ENCODE peak calls at places on chromosomes 11 and 22, in eight cellular contexts. One of them, this sample, is unnamed.

GRCh38 chr11:125923012-125923579 is 18.8 kb downstream of the DDX25 start:
- DNase-seq in cardiac fibroblast: peak; percentile 81
- DNase-seq in body of pancreas: peak; percentile 66
- DNase-seq in breast epithelium: no peak
- DNase-seq in HFF-Myc: peak; percentile 36
- DNase-seq in mucosa of descending colon: peak; percentile 57
- DNase-seq in tibial artery: peak; percentile 59
- DNase-seq in brain microvascular endothelial cell: peak; percentile 62
- DNase-seq in this sample: peak; percentile 41

GRCh38 chr11:67313125-67313890 is 10.0 kb downstream of the SSH3 start:
- DNase-seq in cardiac fibroblast: no peak
- DNase-seq in body of pancreas: no peak
- DNase-seq in breast epithelium: no peak
- DNase-seq in HFF-Myc: no peak
- DNase-seq in mucosa of descending colon: no peak
- DNase-seq in tibial artery: no peak
- DNase-seq in brain microvascular endothelial cell: no peak
- DNase-seq in this sample: no peak

GRCh38 chr22:46323126-46323525 is 12.4 kb upstream of the TRMU start:
- DNase-seq in cardiac fibroblast: no peak
- DNase-seq in body of pancreas: no peak
- DNase-seq in breast epithelium: no peak
- DNase-seq in HFF-Myc: no peak
- DNase-seq in mucosa of descending colon: no peak
- DNase-seq in tibial artery: no peak
- DNase-seq in brain microvascular endothelial cell: no peak
- DNase-seq in this sample: no peak

GRCh38 chr11:118699508-118700220 is 20.2 kb upstream of the TREH start:
- DNase-seq in cardiac fibroblast: no peak
- DNase-seq in body of pancreas: no peak
- DNase-seq in breast epithelium: no peak
- DNase-seq in HFF-Myc: no peak
- DNase-seq in mucosa of descending colon: no peak
- DNase-seq in tibial artery: no peak
- DNase-seq in brain microvascular endothelial cell: no peak
- DNase-seq in this sample: no peak

GRCh38 chr22:46522743-46523300 is 14.6 kb downstream of the CELSR1 start:
- DNase-seq in cardiac fibroblast: no peak
- DNase-seq in body of pancreas: no peak
- DNase-seq in breast epithelium: no peak
- DNase-seq in HFF-Myc: no peak
- DNase-seq in mucosa of descending colon: no peak
- DNase-seq in tibial artery: no peak
- DNase-seq in brain microvascular endothelial cell: no peak
- DNase-seq in this sample: no peak

GRCh38 chr11:108734956-108735559 is 70.2 kb downstream of the DDX10 start:
- DNase-seq in cardiac fibroblast: peak; percentile 13
- DNase-seq in body of pancreas: no peak
- DNase-seq in breast epithelium: no peak
- DNase-seq in HFF-Myc: no peak
- DNase-seq in mucosa of descending colon: no peak
- DNase-seq in tibial artery: no peak
- DNase-seq in brain microvascular endothelial cell: peak; percentile 28
- DNase-seq in this sample: no peak

GRCh38 chr11:14449302-14449714 is 50.3 kb downstream of the COPB1 start:
- DNase-seq in cardiac fibroblast: no peak
- DNase-seq in body of pancreas: no peak
- DNase-seq in breast epithelium: no peak
- DNase-seq in HFF-Myc: no peak
- DNase-seq in mucosa of descending colon: no peak
- DNase-seq in tibial artery: no peak
- DNase-seq in brain microvascular endothelial cell: peak; percentile 28
- DNase-seq in this sample: no peak

GRCh38 chr11:78331711-78332110 is 85.9 kb downstream of the GAB2 start:
- DNase-seq in cardiac fibroblast: no peak
- DNase-seq in body of pancreas: no peak
- DNase-seq in breast epithelium: no peak
- DNase-seq in HFF-Myc: no peak
- DNase-seq in mucosa of descending colon: no peak
- DNase-seq in tibial artery: no peak
- DNase-seq in brain microvascular endothelial cell: no peak
- DNase-seq in this sample: no peak

GRCh38 chr11:5910521-5910920 is 17.5 kb downstream of the OR52E5 start:
- DNase-seq in cardiac fibroblast: no peak
- DNase-seq in body of pancreas: no peak
- DNase-seq in breast epithelium: no peak
- DNase-seq in HFF-Myc: no peak
- DNase-seq in mucosa of descending colon: no peak
- DNase-seq in tibial artery: no peak
- DNase-seq in brain microvascular endothelial cell: no peak
- DNase-seq in this sample: no peak

GRCh38 chr11:127109796-127110195 is 109.2 kb upstream of the KIRREL3 start:
- DNase-seq in cardiac fibroblast: no peak
- DNase-seq in body of pancreas: no peak
- DNase-seq in breast epithelium: no peak
- DNase-seq in HFF-Myc: no peak
- DNase-seq in mucosa of descending colon: no peak
- DNase-seq in tibial artery: no peak
- DNase-seq in brain microvascular endothelial cell: no peak
- DNase-seq in this sample: no peak

GRCh38 chr22:50699754-50700386 is 27.2 kb downstream of the SHANK3 start:
- DNase-seq in cardiac fibroblast: no peak
- DNase-seq in body of pancreas: peak; percentile 8
- DNase-seq in breast epithelium: no peak
- DNase-seq in HFF-Myc: no peak
- DNase-seq in mucosa of descending colon: peak; percentile 15
- DNase-seq in tibial artery: no peak
- DNase-seq in brain microvascular endothelial cell: no peak
- DNase-seq in this sample: no peak

GRCh38 chr11:8192016-8192895 is 23.4 kb upstream of the RIC3 start:
- DNase-seq in cardiac fibroblast: peak; percentile 78
- DNase-seq in body of pancreas: peak; percentile 72
- DNase-seq in breast epithelium: no peak
- DNase-seq in HFF-Myc: peak; percentile 44
- DNase-seq in mucosa of descending colon: peak; percentile 69
- DNase-seq in tibial artery: peak; percentile 65
- DNase-seq in brain microvascular endothelial cell: peak; percentile 69
- DNase-seq in this sample: peak; percentile 36

GRCh38 chr22:47367993-47368945 is 605.8 kb downstream of the TBC1D22A start:
- DNase-seq in cardiac fibroblast: no peak
- DNase-seq in body of pancreas: no peak
- DNase-seq in breast epithelium: no peak
- DNase-seq in HFF-Myc: no peak
- DNase-seq in mucosa of descending colon: no peak
- DNase-seq in tibial artery: no peak
- DNase-seq in brain microvascular endothelial cell: no peak
- DNase-seq in this sample: no peak

GRCh38 chr11:34614334-34615113 is 6.4 kb upstream of the EHF start:
- DNase-seq in cardiac fibroblast: peak; percentile 58
- DNase-seq in body of pancreas: no peak
- DNase-seq in breast epithelium: no peak
- DNase-seq in HFF-Myc: no peak
- DNase-seq in mucosa of descending colon: no peak
- DNase-seq in tibial artery: no peak
- DNase-seq in brain microvascular endothelial cell: no peak
- DNase-seq in this sample: no peak

GRCh38 chr22:20031732-20032406 is 11.0 kb downstream of the TANGO2 start:
- DNase-seq in cardiac fibroblast: no peak
- DNase-seq in body of pancreas: no peak
- DNase-seq in breast epithelium: no peak
- DNase-seq in HFF-Myc: no peak
- DNase-seq in mucosa of descending colon: peak; percentile 80
- DNase-seq in tibial artery: no peak
- DNase-seq in brain microvascular endothelial cell: no peak
- DNase-seq in this sample: no peak

GRCh38 chr11:88555018-88555828 is 217.7 kb upstream of the CTSC start:
- DNase-seq in cardiac fibroblast: peak; percentile 98
- DNase-seq in body of pancreas: no peak
- DNase-seq in breast epithelium: no peak
- DNase-seq in HFF-Myc: peak; percentile 99
- DNase-seq in mucosa of descending colon: no peak
- DNase-seq in tibial artery: peak; percentile 45
- DNase-seq in brain microvascular endothelial cell: peak; percentile 91
- DNase-seq in this sample: peak; percentile 100

GRCh38 chr11:105389952-105390351 is 219.9 kb upstream of the GRIA4 start:
- DNase-seq in cardiac fibroblast: no peak
- DNase-seq in body of pancreas: no peak
- DNase-seq in breast epithelium: no peak
- DNase-seq in HFF-Myc: no peak
- DNase-seq in mucosa of descending colon: no peak
- DNase-seq in tibial artery: no peak
- DNase-seq in brain microvascular endothelial cell: no peak
- DNase-seq in this sample: no peak

GRCh38 chr22:20962491-20962945 is 4.5 kb upstream of the AIFM3 start:
- DNase-seq in cardiac fibroblast: no peak
- DNase-seq in body of pancreas: no peak
- DNase-seq in breast epithelium: no peak
- DNase-seq in HFF-Myc: no peak
- DNase-seq in mucosa of descending colon: peak; percentile 24
- DNase-seq in tibial artery: no peak
- DNase-seq in brain microvascular endothelial cell: no peak
- DNase-seq in this sample: no peak

DNA sequence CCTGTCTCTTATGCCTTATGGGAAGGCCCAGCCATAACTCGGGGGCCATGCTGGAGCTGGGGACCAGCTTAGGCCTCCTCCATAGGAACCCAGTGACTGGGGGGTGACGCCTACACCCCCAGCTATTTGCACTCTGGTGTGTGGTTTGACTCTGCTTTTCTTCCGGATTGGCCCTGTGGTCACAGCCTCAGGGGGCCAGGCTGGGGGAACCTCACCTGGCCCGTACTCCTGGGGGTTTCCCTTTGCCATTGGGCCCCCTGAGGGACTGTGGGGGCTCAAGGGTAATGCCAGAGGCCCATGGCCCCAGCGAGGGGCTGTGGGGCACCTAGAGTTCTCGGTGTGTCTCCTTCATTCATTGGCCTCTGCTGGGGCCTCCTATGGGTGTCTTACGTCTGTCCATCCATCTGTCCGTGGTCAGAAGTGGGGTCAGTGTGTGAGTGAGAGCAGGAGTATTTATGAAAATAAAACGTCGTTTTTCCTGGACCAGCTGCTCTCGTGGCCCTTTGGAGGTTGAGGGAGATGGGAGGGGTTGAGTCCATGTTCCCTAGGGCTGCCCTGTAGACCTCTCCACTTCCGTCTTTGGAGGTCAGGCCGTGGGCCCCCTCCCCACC is 6.3 kb upstream of the SH3BP1 start:
- DNase-seq in cardiac fibroblast: no peak
- DNase-seq in body of pancreas: no peak
- DNase-seq in breast epithelium: no peak
- DNase-seq in HFF-Myc: no peak
- DNase-seq in mucosa of descending colon: peak; percentile 48
- DNase-seq in tibial artery: no peak
- DNase-seq in brain microvascular endothelial cell: no peak
- DNase-seq in this sample: no peak
- H3K4me3 ChIP-seq in cardiac fibroblast: no peak overlapping the region
- H3K4me3 ChIP-seq in body of pancreas: no peak overlapping the region
- H3K4me3 ChIP-seq in breast epithelium: no peak overlapping the region
- H3K4me3 ChIP-seq in HFF-Myc: no peak overlapping the region
- H3K4me3 ChIP-seq in mucosa of descending colon: no peak overlapping the region
- H3K4me3 ChIP-seq in tibial artery: peak overlapping the region; percentile 34
- H3K4me3 ChIP-seq in brain microvascular endothelial cell: no peak overlapping the region
- H3K4me3 ChIP-seq in this sample: no peak overlapping the region

DNA sequence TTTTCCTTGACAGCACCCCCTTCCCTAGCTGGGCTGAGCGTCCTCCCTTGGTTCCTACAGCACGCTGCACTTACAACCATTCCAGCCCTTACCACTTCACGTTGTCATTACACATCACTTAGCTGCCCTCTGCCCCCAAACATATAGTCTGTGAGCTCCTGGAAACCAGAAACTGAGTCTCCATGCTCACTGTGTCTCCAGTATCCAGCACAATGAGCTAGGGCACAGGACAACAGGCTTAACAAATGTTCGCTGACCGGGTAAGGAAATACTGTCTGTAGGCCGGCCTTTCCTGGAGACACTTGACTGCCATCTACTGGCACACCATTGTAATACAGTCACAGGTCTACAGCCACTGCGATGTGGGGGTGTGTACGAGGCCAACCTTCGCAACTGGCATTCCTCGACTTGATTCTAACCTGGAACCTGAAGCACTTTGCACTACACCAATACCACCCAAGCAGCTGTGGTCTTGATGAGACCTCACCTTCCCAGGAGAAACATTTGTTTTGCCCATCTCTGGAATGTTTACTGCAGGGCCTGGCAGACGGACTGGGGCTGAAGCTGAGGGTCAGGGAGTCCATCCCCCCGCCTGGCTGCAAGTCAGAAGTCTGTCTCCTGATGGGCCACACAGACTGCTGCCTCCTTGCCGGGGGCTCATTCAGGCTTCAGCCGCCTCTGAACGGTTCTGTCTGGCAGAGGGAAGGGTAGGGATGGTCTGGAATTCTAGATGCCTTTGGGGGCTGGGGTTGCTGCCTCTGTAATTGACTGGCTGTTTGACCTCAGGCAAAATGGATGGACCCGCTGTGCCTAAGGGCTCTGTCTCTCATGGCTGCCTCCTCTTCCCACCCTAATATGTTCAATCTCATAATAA is 72.0 kb downstream of the SYN3 start:
- DNase-seq in cardiac fibroblast: peak; percentile 87
- DNase-seq in body of pancreas: peak; percentile 72
- DNase-seq in breast epithelium: peak; percentile 62
- DNase-seq in HFF-Myc: peak; percentile 55
- DNase-seq in mucosa of descending colon: peak; percentile 42
- DNase-seq in tibial artery: peak; percentile 79
- DNase-seq in brain microvascular endothelial cell: peak; percentile 71
- DNase-seq in this sample: peak; percentile 42
- TF ChIP-seq CTCF in cardiac fibroblast: peak; percentile 83
- TF ChIP-seq CTCF in body of pancreas: peak; percentile 71
- TF ChIP-seq CTCF in breast epithelium: peak; percentile 91
- TF ChIP-seq CTCF in HFF-Myc: peak; percentile 86
- TF ChIP-seq CTCF in mucosa of descending colon: peak; percentile 59
- TF ChIP-seq CTCF in tibial artery: peak; percentile 94
- TF ChIP-seq CTCF in brain microvascular endothelial cell: peak; percentile 90
- TF ChIP-seq CTCF in this sample: peak; percentile 83

GRCh38 chr11:65547446-65548125 is 10.6 kb downstream of the LTBP3 start:
- DNase-seq in cardiac fibroblast: no peak
- DNase-seq in body of pancreas: no peak
- DNase-seq in breast epithelium: no peak
- DNase-seq in HFF-Myc: no peak
- DNase-seq in mucosa of descending colon: peak; percentile 57
- DNase-seq in tibial artery: no peak
- DNase-seq in brain microvascular endothelial cell: no peak
- DNase-seq in this sample: no peak
- H3K4me3 ChIP-seq in cardiac fibroblast: no peak overlapping the region
- H3K4me3 ChIP-seq in body of pancreas: no peak overlapping the region
- H3K4me3 ChIP-seq in breast epithelium: no peak overlapping the region
- H3K4me3 ChIP-seq in HFF-Myc: no peak overlapping the region
- H3K4me3 ChIP-seq in mucosa of descending colon: no peak overlapping the region
- H3K4me3 ChIP-seq in tibial artery: no peak overlapping the region
- H3K4me3 ChIP-seq in brain microvascular endothelial cell: no peak overlapping the region
- H3K4me3 ChIP-seq in this sample: no peak overlapping the region

DNA sequence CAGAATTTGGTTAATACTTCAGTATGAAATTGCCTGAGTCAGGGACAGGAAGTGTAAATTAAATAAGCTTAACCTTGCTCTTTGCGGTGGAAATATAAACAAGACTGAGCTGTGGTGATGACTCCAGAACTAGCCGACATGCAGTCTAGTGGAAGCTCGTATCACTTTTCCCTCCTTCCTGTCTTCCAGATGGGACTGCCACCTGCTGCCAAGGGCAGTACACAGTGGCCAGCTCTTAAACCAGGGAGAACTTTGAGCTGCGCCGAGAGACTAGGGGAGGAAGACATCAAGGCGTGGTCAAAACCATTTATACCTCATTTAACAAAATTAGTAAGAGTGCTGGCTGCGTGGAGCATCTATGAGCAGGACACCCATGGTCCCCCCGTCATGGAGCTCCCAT is 31.3 kb upstream of the CTTN start:
- DNase-seq in cardiac fibroblast: no peak
- DNase-seq in body of pancreas: no peak
- DNase-seq in breast epithelium: no peak
- DNase-seq in HFF-Myc: no peak
- DNase-seq in mucosa of descending colon: no peak
- DNase-seq in tibial artery: no peak
- DNase-seq in brain microvascular endothelial cell: peak; percentile 40
- DNase-seq in this sample: no peak
- TF ChIP-seq CTCF in cardiac fibroblast: no peak
- TF ChIP-seq CTCF in body of pancreas: no peak
- TF ChIP-seq CTCF in breast epithelium: no peak
- TF ChIP-seq CTCF in HFF-Myc: no peak
- TF ChIP-seq CTCF in mucosa of descending colon: no peak
- TF ChIP-seq CTCF in tibial artery: no peak
- TF ChIP-seq CTCF in brain microvascular endothelial cell: peak; percentile 36
- TF ChIP-seq CTCF in this sample: no peak

This sample was measured in astrocyte of the cerebellum.